ENCODE peak calls at places on chromosome 2, in four cellular contexts. H is activated CD4-positive, alpha-beta T cell treated with anti-CD3 and anti-CD28 coated beads, Interleukin-2, amount 10 ng/mL, durations not matched to agents 7 days and 5 days; U is hypothalamus; Y is T-helper 2 cell. B is an unnamed sample.
A peak's percentile ranks its signal among the peaks of the same experiment; 100 is the strongest.

GRCh38 chr2:46335966-46336436 is 38.8 kb downstream of the EPAS1 start:
- DNase-seq in H (no peak), U (no peak), Y (no peak), B (no peak)

GRCh38 chr2:23912054-23912453 is 14.9 kb downstream of the ATAD2B start:
- DNase-seq in Y (no peak), U (no peak), H (no peak), B (no peak)

GRCh38 chr2:241009191-241009590 is 10.8 kb downstream of the SNED1 start:
- DNase-seq in U (no peak), Y (no peak), H (no peak), B (no peak)

GRCh38 chr2:162014751-162015150 is 59.3 kb downstream of the DPP4 start:
- DNase-seq in H (no peak), Y (no peak), U (no peak), B (no peak)

GRCh38 chr2:235669269-235669831 is 175.5 kb downstream of the AGAP1 start:
- DNase-seq in H (no peak), U (peak; percentile 77), Y (peak; percentile 34), B (peak; percentile 63)

GRCh38 chr2:26542194-26542455 is 64.2 kb upstream of the OTOF start:
- DNase-seq in H (no peak), Y (no peak), U (no peak), B (peak; percentile 23)

GRCh38 chr2:13252615-13253014 is 535.9 kb downstream of the TRIB2 start:
- DNase-seq in U (no peak), Y (no peak), H (no peak), B (no peak)

GRCh38 chr2:134120718-134121630 is 132.9 kb upstream of the MGAT5 start:
- DNase-seq in H (peak; percentile 63), U (peak; percentile 71), Y (peak; percentile 72), B (peak; percentile 69)

B was measured in thyroid gland.